ENCODE peak calls at places on chromosomes 7 and 10, in ten cellular contexts. I, O, W, J, F, M, X, Z, V and U are unnamed samples.

GRCh38 chr10:96619803-96620773 is 33.3 kb upstream of the TM9SF3 start:
- DNase-seq in Z (no peak), I (no peak), M (no peak), X (no peak), W (no peak), V (no peak), F (no peak), O (no peak), J (no peak), U (no peak)

GRCh38 chr10:71448146-71448545 is 51.4 kb downstream of the CDH23 start:
- DNase-seq in W (no peak), I (no peak), O (no peak), M (no peak), F (peak; percentile 21), V (no peak), Z (no peak), X (no peak), J (no peak), U (no peak)

GRCh38 chr7:112362053-112362650 is 88.1 kb upstream of the IFRD1 start:
- DNase-seq in V (no peak), O (no peak), I (no peak), J (no peak), X (no peak), M (no peak), F (no peak), Z (no peak), W (no peak), U (no peak)

GRCh38 chr10:43209651-43210141 is 57.2 kb downstream of the RASGEF1A start:
- DNase-seq in F (no peak), J (no peak), M (no peak), W (no peak), I (no peak), V (peak; percentile 48), Z (no peak), O (no peak), X (no peak), U (no peak)

GRCh38 chr10:16640153-16640552 is 118.5 kb upstream of the C1QL3 start:
- DNase-seq in F (no peak), W (no peak), V (no peak), I (no peak), X (no peak), Z (no peak), M (no peak), J (no peak), O (no peak), U (no peak)

GRCh38 chr10:3775671-3776551 is 9.1 kb downstream of the KLF6 start:
- DNase-seq in I (peak; percentile 26), W (peak; percentile 47), X (no peak), J (peak; percentile 71), F (no peak), V (no peak), Z (peak; percentile 49), M (no peak), O (no peak), U (no peak)

GRCh38 chr7:42745357-42746022 is 166.4 kb downstream of the C7orf25 start:
- DNase-seq in I (peak; percentile 50), O (peak; percentile 28), X (no peak), F (peak; percentile 24), V (no peak), M (no peak), Z (no peak), W (peak; percentile 55), J (no peak), U (no peak)

GRCh38 chr7:95630702-95631458 is 34.6 kb upstream of the PDK4 start:
- DNase-seq in X (no peak), I (no peak), W (no peak), O (no peak), M (no peak), Z (no peak), V (no peak), J (no peak), F (no peak), U (peak; percentile 31)

GRCh38 chr10:15201589-15202300 is 33.3 kb upstream of the NMT2 start:
- DNase-seq in W (no peak), I (no peak), V (no peak), X (no peak), Z (no peak), O (no peak), M (peak; percentile 43), J (peak; percentile 69), F (no peak), U (no peak)

GRCh38 chr7:16084370-16084769 is 337.0 kb downstream of the CRPPA start:
- DNase-seq in M (no peak), X (no peak), W (no peak), I (no peak), V (no peak), O (no peak), F (no peak), Z (no peak), J (peak; percentile 42), U (no peak)

GRCh38 chr10:69419096-69419760 is 2.5 kb upstream of the TACR2 start:
- DNase-seq in X (no peak), J (no peak), Z (no peak), F (no peak), I (no peak), W (no peak), O (no peak), M (no peak), V (no peak), U (no peak)

GRCh38 chr10:133159950-133160812 is at the start of gene KNDC1:
- DNase-seq in F (no peak), J (no peak), Z (no peak), X (peak; percentile 58), I (no peak), M (no peak), W (no peak), O (no peak), V (peak; percentile 69), U (no peak)

GRCh38 chr7:152537639-152538038 is 101.8 kb upstream of the KMT2C start:
- DNase-seq in O (no peak), M (no peak), V (no peak), F (no peak), I (no peak), J (no peak), Z (no peak), W (no peak), X (no peak), U (no peak)

GRCh38 chr10:62688971-62689700 is 115.4 kb upstream of the ADO start:
- DNase-seq in W (no peak), M (no peak), V (no peak), X (no peak), F (no peak), O (no peak), I (no peak), Z (no peak), J (no peak), U (no peak)

GRCh38 chr10:124560377-124560776 is 98.8 kb downstream of the LHPP start:
- DNase-seq in V (peak; percentile 58), M (peak; percentile 50), Z (no peak), X (no peak), W (no peak), I (no peak), F (peak; percentile 39), O (no peak), J (peak; percentile 83), U (peak; percentile 44)

GRCh38 chr10:42977032-42977416 is 99.8 kb upstream of the RET start:
- DNase-seq in J (no peak), F (no peak), O (peak; percentile 23), X (no peak), W (no peak), M (no peak), Z (peak; percentile 43), I (no peak), V (no peak), U (no peak)